ENCODE peak calls at places on chromosomes 11 and 22, in eight cellular contexts. One of them, this sample, is unnamed.

GRCh38 chr22:41596776-41597634 is 7.4 kb upstream of the PMM1 start:
- DNase-seq in pancreas: peak; percentile 61
- DNase-seq in Panc1: no peak
- DNase-seq in GM12878: no peak
- DNase-seq in ovary: peak; percentile 77
- DNase-seq in endothelial cell: peak; percentile 63
- DNase-seq in fibroblast of lung: peak; percentile 60
- DNase-seq in OCI-LY7: peak; percentile 45
- DNase-seq in this sample: peak; percentile 60

GRCh38 chr11:21489735-21490134 is 703.1 kb upstream of the ANO5 start:
- DNase-seq in pancreas: no peak
- DNase-seq in Panc1: no peak
- DNase-seq in GM12878: no peak
- DNase-seq in ovary: no peak
- DNase-seq in endothelial cell: no peak
- DNase-seq in fibroblast of lung: no peak
- DNase-seq in OCI-LY7: no peak
- DNase-seq in this sample: no peak

GRCh38 chr11:122293298-122294023 is 177.4 kb upstream of the BLID start:
- DNase-seq in pancreas: no peak
- DNase-seq in Panc1: no peak
- DNase-seq in GM12878: no peak
- DNase-seq in ovary: no peak
- DNase-seq in endothelial cell: no peak
- DNase-seq in fibroblast of lung: peak; percentile 54
- DNase-seq in OCI-LY7: no peak
- DNase-seq in this sample: no peak

GRCh38 chr11:94809251-94809650 is 41.1 kb downstream of the AMOTL1 start:
- DNase-seq in pancreas: no peak
- DNase-seq in Panc1: no peak
- DNase-seq in GM12878: no peak
- DNase-seq in ovary: no peak
- DNase-seq in endothelial cell: no peak
- DNase-seq in fibroblast of lung: no peak
- DNase-seq in OCI-LY7: no peak
- DNase-seq in this sample: no peak

GRCh38 chr11:132347156-132348090 is 977.0 kb downstream of the NTM start:
- DNase-seq in pancreas: no peak
- DNase-seq in Panc1: no peak
- DNase-seq in GM12878: no peak
- DNase-seq in ovary: no peak
- DNase-seq in endothelial cell: no peak
- DNase-seq in fibroblast of lung: no peak
- DNase-seq in OCI-LY7: no peak
- DNase-seq in this sample: no peak

GRCh38 chr11:12017865-12018453 is 9.5 kb upstream of the DKK3 start:
- DNase-seq in pancreas: no peak
- DNase-seq in Panc1: no peak
- DNase-seq in GM12878: no peak
- DNase-seq in ovary: no peak
- DNase-seq in endothelial cell: no peak
- DNase-seq in fibroblast of lung: no peak
- DNase-seq in OCI-LY7: no peak
- DNase-seq in this sample: no peak

GRCh38 chr11:129703846-129704245 is 111.8 kb upstream of the TMEM45B start:
- DNase-seq in pancreas: no peak
- DNase-seq in Panc1: no peak
- DNase-seq in GM12878: no peak
- DNase-seq in ovary: no peak
- DNase-seq in endothelial cell: no peak
- DNase-seq in fibroblast of lung: peak; percentile 19
- DNase-seq in OCI-LY7: no peak
- DNase-seq in this sample: no peak

GRCh38 chr11:63978551-63979235 is 4.3 kb downstream of the COX8A start:
- DNase-seq in pancreas: no peak
- DNase-seq in Panc1: no peak
- DNase-seq in GM12878: no peak
- DNase-seq in ovary: no peak
- DNase-seq in endothelial cell: no peak
- DNase-seq in fibroblast of lung: no peak
- DNase-seq in OCI-LY7: no peak
- DNase-seq in this sample: no peak

GRCh38 chr11:32792948-32793475 is 1.4 kb downstream of the CCDC73 start:
- DNase-seq in pancreas: peak; percentile 42
- DNase-seq in Panc1: peak; percentile 51
- DNase-seq in GM12878: peak; percentile 26
- DNase-seq in ovary: peak; percentile 66
- DNase-seq in endothelial cell: peak; percentile 60
- DNase-seq in fibroblast of lung: peak; percentile 42
- DNase-seq in OCI-LY7: peak; percentile 56
- DNase-seq in this sample: peak; percentile 83

GRCh38 chr22:19149047-19149883 is 827 bp downstream of the GSC2 start:
- DNase-seq in pancreas: no peak
- DNase-seq in Panc1: no peak
- DNase-seq in GM12878: no peak
- DNase-seq in ovary: no peak
- DNase-seq in endothelial cell: no peak
- DNase-seq in fibroblast of lung: no peak
- DNase-seq in OCI-LY7: no peak
- DNase-seq in this sample: peak; percentile 52

GRCh38 chr11:76662656-76663460 is 7.7 kb downstream of the LRRC32 start:
- DNase-seq in pancreas: no peak
- DNase-seq in Panc1: no peak
- DNase-seq in GM12878: no peak
- DNase-seq in ovary: no peak
- DNase-seq in endothelial cell: no peak
- DNase-seq in fibroblast of lung: no peak
- DNase-seq in OCI-LY7: no peak
- DNase-seq in this sample: no peak

GRCh38 chr11:123590296-123590912 is 64.0 kb downstream of the SCN3B start:
- DNase-seq in pancreas: peak; percentile 31
- DNase-seq in Panc1: no peak
- DNase-seq in GM12878: no peak
- DNase-seq in ovary: no peak
- DNase-seq in endothelial cell: peak; percentile 45
- DNase-seq in fibroblast of lung: peak; percentile 2
- DNase-seq in OCI-LY7: no peak
- DNase-seq in this sample: no peak

GRCh38 chr11:31651822-31652221 is 142.3 kb downstream of the ELP4 start:
- DNase-seq in pancreas: no peak
- DNase-seq in Panc1: no peak
- DNase-seq in GM12878: no peak
- DNase-seq in ovary: no peak
- DNase-seq in endothelial cell: no peak
- DNase-seq in fibroblast of lung: no peak
- DNase-seq in OCI-LY7: no peak
- DNase-seq in this sample: no peak

GRCh38 chr11:123570939-123571590 is 83.4 kb downstream of the SCN3B start:
- DNase-seq in pancreas: no peak
- DNase-seq in Panc1: no peak
- DNase-seq in GM12878: no peak
- DNase-seq in ovary: no peak
- DNase-seq in endothelial cell: no peak
- DNase-seq in fibroblast of lung: no peak
- DNase-seq in OCI-LY7: no peak
- DNase-seq in this sample: no peak

GRCh38 chr22:32534252-32535215 is 59.9 kb downstream of the FBXO7 start:
- DNase-seq in pancreas: peak; percentile 36
- DNase-seq in Panc1: no peak
- DNase-seq in GM12878: no peak
- DNase-seq in ovary: no peak
- DNase-seq in endothelial cell: no peak
- DNase-seq in fibroblast of lung: no peak
- DNase-seq in OCI-LY7: no peak
- DNase-seq in this sample: no peak

GRCh38 chr11:124887667-124888013 is 10.0 kb downstream of the ROBO4 start:
- DNase-seq in pancreas: no peak
- DNase-seq in Panc1: no peak
- DNase-seq in GM12878: no peak
- DNase-seq in ovary: no peak
- DNase-seq in endothelial cell: no peak
- DNase-seq in fibroblast of lung: no peak
- DNase-seq in OCI-LY7: no peak
- DNase-seq in this sample: no peak

GRCh38 chr11:69083531-69084247 is 35.0 kb downstream of the TPCN2 start:
- DNase-seq in pancreas: no peak
- DNase-seq in Panc1: no peak
- DNase-seq in GM12878: no peak
- DNase-seq in ovary: no peak
- DNase-seq in endothelial cell: no peak
- DNase-seq in fibroblast of lung: no peak
- DNase-seq in OCI-LY7: no peak
- DNase-seq in this sample: no peak
- TF ChIP-seq CTCF in pancreas: no peak
- TF ChIP-seq CTCF in Panc1: no peak
- TF ChIP-seq CTCF in GM12878: no peak
- TF ChIP-seq CTCF in ovary: no peak
- TF ChIP-seq CTCF in endothelial cell: no peak
- TF ChIP-seq CTCF in fibroblast of lung: no peak
- TF ChIP-seq CTCF in OCI-LY7: no peak
- TF ChIP-seq CTCF in this sample: no peak

GRCh38 chr22:46300491-46300890 is 3.8 kb downstream of the GTSE1 start:
- DNase-seq in pancreas: no peak
- DNase-seq in Panc1: no peak
- DNase-seq in GM12878: no peak
- DNase-seq in ovary: no peak
- DNase-seq in endothelial cell: no peak
- DNase-seq in fibroblast of lung: no peak
- DNase-seq in OCI-LY7: no peak
- DNase-seq in this sample: no peak
- TF ChIP-seq CTCF in pancreas: no peak
- TF ChIP-seq CTCF in Panc1: no peak
- TF ChIP-seq CTCF in GM12878: no peak
- TF ChIP-seq CTCF in ovary: no peak
- TF ChIP-seq CTCF in endothelial cell: no peak
- TF ChIP-seq CTCF in fibroblast of lung: no peak
- TF ChIP-seq CTCF in OCI-LY7: no peak
- TF ChIP-seq CTCF in this sample: no peak

DNA sequence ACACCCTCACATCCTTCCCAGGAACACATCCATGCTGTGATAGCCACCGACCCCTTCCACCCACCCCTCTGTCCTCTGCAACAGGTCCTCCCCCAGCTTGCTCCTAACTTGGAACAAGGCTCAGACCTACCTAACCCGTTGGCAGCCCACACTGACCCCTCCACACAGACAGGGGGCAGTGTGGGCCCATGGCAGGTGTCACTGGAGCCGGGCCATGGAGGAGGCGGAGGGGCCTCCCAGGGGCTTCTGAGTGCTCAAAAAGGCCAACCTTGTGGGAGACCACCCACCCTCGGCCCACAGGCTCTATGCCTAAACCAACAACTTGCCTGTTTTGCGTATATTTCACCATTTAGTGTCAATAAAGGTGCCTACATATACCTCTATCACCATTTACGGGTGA is 57.0 kb downstream of the CERK start:
- DNase-seq in pancreas: no peak
- DNase-seq in Panc1: no peak
- DNase-seq in GM12878: no peak
- DNase-seq in ovary: no peak
- DNase-seq in endothelial cell: peak; percentile 21
- DNase-seq in fibroblast of lung: no peak
- DNase-seq in OCI-LY7: peak; percentile 40
- DNase-seq in this sample: peak; percentile 44
- TF ChIP-seq CTCF in pancreas: peak; percentile 14
- TF ChIP-seq CTCF in Panc1: no peak
- TF ChIP-seq CTCF in GM12878: peak; percentile 45
- TF ChIP-seq CTCF in ovary: no peak
- TF ChIP-seq CTCF in endothelial cell: peak; percentile 15
- TF ChIP-seq CTCF in fibroblast of lung: no peak
- TF ChIP-seq CTCF in OCI-LY7: peak; percentile 69
- TF ChIP-seq CTCF in this sample: peak; percentile 59

GRCh38 chr11:61297341-61297740 is 2.2 kb upstream of the VWCE start:
- DNase-seq in pancreas: no peak
- DNase-seq in Panc1: no peak
- DNase-seq in GM12878: no peak
- DNase-seq in ovary: no peak
- DNase-seq in endothelial cell: no peak
- DNase-seq in fibroblast of lung: no peak
- DNase-seq in OCI-LY7: no peak
- DNase-seq in this sample: no peak
- TF ChIP-seq CTCF in pancreas: no peak
- TF ChIP-seq CTCF in Panc1: no peak
- TF ChIP-seq CTCF in GM12878: no peak
- TF ChIP-seq CTCF in ovary: no peak
- TF ChIP-seq CTCF in endothelial cell: no peak
- TF ChIP-seq CTCF in fibroblast of lung: no peak
- TF ChIP-seq CTCF in OCI-LY7: no peak
- TF ChIP-seq CTCF in this sample: no peak

GRCh38 chr22:38223289-38223960 is 21.6 kb downstream of the MAFF start:
- DNase-seq in pancreas: no peak
- DNase-seq in Panc1: no peak
- DNase-seq in GM12878: no peak
- DNase-seq in ovary: no peak
- DNase-seq in endothelial cell: no peak
- DNase-seq in fibroblast of lung: no peak
- DNase-seq in OCI-LY7: peak; percentile 65
- DNase-seq in this sample: no peak
- TF ChIP-seq CTCF in pancreas: no peak
- TF ChIP-seq CTCF in Panc1: no peak
- TF ChIP-seq CTCF in GM12878: peak; percentile 23
- TF ChIP-seq CTCF in ovary: no peak
- TF ChIP-seq CTCF in endothelial cell: no peak
- TF ChIP-seq CTCF in fibroblast of lung: no peak
- TF ChIP-seq CTCF in OCI-LY7: peak; percentile 72
- TF ChIP-seq CTCF in this sample: no peak

GRCh38 chr11:40125054-40125453 is 1334.4 kb downstream of the LRRC4C start:
- DNase-seq in pancreas: no peak
- DNase-seq in Panc1: no peak
- DNase-seq in GM12878: no peak
- DNase-seq in ovary: no peak
- DNase-seq in endothelial cell: no peak
- DNase-seq in fibroblast of lung: no peak
- DNase-seq in OCI-LY7: no peak
- DNase-seq in this sample: no peak
- TF ChIP-seq CTCF in pancreas: no peak
- TF ChIP-seq CTCF in Panc1: peak; percentile 62
- TF ChIP-seq CTCF in GM12878: peak; percentile 36
- TF ChIP-seq CTCF in ovary: no peak
- TF ChIP-seq CTCF in endothelial cell: no peak
- TF ChIP-seq CTCF in fibroblast of lung: no peak
- TF ChIP-seq CTCF in OCI-LY7: peak; percentile 26
- TF ChIP-seq CTCF in this sample: no peak

DNA sequence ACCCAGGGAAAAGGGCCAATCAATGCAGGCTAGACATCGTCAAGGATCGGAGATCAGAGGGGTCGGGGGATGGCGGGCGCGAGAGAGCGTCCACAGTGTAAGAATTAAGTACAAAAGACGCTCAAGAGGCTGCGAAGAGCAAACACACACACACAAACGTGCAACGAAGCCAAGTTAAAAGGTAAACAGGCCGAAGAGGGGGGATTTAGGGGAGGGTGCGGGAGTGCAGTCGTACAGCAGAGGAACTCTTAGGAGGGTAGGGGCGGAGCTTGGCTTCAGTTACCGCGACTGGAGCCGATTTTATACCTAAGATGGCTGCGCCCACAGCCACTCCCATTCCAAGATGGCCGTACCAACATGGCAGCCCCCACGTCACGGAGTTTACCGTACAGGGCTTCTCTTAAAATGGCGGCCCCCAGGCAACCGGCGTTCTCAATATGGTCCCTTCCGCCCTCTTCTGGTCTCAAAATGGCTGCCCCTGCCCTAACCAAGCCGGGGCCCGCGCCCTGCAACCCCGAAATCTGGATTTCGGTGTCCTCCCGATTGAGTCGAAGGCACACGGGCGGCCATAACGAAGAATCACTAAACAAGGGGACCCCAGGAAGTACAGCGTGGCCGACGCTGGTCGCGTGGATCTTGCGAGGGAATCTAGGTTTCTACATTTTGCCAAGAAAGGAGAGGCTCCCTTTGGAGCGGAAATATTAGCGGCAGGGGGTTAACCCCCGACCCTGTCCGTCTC is 2.0 kb downstream of the GNG3 start:
- DNase-seq in pancreas: peak; percentile 97
- DNase-seq in Panc1: no peak
- DNase-seq in GM12878: peak; percentile 91
- DNase-seq in ovary: peak; percentile 99
- DNase-seq in endothelial cell: peak; percentile 88
- DNase-seq in fibroblast of lung: peak; percentile 98
- DNase-seq in OCI-LY7: peak; percentile 91
- DNase-seq in this sample: peak; percentile 99
- TF ChIP-seq CTCF in pancreas: no peak
- TF ChIP-seq CTCF in Panc1: no peak
- TF ChIP-seq CTCF in GM12878: no peak
- TF ChIP-seq CTCF in ovary: no peak
- TF ChIP-seq CTCF in endothelial cell: no peak
- TF ChIP-seq CTCF in fibroblast of lung: no peak
- TF ChIP-seq CTCF in OCI-LY7: no peak
- TF ChIP-seq CTCF in this sample: no peak